ENCODE peak calls at places on chromosomes 11 and 22, in four cellular contexts. I, R, T and S are unnamed samples.

GRCh38 chr11:109641549-109641948 is 219.6 kb downstream of the C11orf87 start:
- DNase-seq in R (no peak), T (peak; percentile 6), I (peak; percentile 0), S (no peak)

GRCh38 chr11:11480951-11481350 is 127.9 kb upstream of the CSNK2A3 start:
- DNase-seq in T (no peak), R (no peak), I (no peak), S (no peak)

GRCh38 chr11:112248216-112248615 is 12.4 kb downstream of the PLET1 start:
- DNase-seq in R (no peak), T (peak; percentile 35), I (no peak), S (no peak)

GRCh38 chr22:49913026-49913425 is 5.2 kb downstream of the ALG12 start:
- DNase-seq in T (no peak), R (no peak), I (no peak), S (no peak)

GRCh38 chr22:24592846-24593809 is at the start of gene LRRC75B:
- DNase-seq in R (peak; percentile 68), I (peak; percentile 80), T (peak; percentile 49), S (peak; percentile 95)

GRCh38 chr11:92865352-92865751 is 104.1 kb upstream of the MTNR1B start:
- DNase-seq in R (no peak), T (peak; percentile 15), I (no peak), S (no peak)

GRCh38 chr22:48517039-48518030 is 1310.3 kb downstream of the BRD1 start:
- DNase-seq in I (peak; percentile 11), T (no peak), R (no peak), S (no peak)

GRCh38 chr11:127105578-127105977 is 105.0 kb upstream of the KIRREL3 start:
- DNase-seq in I (no peak), T (no peak), R (no peak), S (no peak)

GRCh38 chr22:42792909-42793847 is 63.9 kb downstream of the ARFGAP3 start:
- DNase-seq in R (no peak), T (no peak), I (no peak), S (no peak)

GRCh38 chr11:122007611-122008071 is 108.4 kb downstream of the BLID start:
- DNase-seq in R (no peak), I (no peak), T (no peak), S (no peak)